ENCODE peak calls at places on chromosomes 1 and 21, in nine cellular contexts. R is thyroid gland; Q is heart right ventricle; D is GM06990; E is lung; F is choroid plexus epithelial cell; G is colonic mucosa; J is left lung; V is CD4-positive, alpha-beta T cell. O is an unnamed sample.

GRCh38 chr1:204975568-204976235 is 67.3 kb upstream of the CNTN2 start:
- DNase-seq in G (peak; percentile 56), D (no peak), Q (no peak), V (peak; percentile 33), J (no peak), E (peak; percentile 49), R (peak; percentile 54), F (peak; percentile 67), O (peak; percentile 67)

GRCh38 chr21:14119038-14119437 is 91.7 kb downstream of the LIPI start:
- DNase-seq in R (no peak), J (no peak), D (no peak), F (no peak), G (no peak), Q (no peak), V (no peak), E (no peak), O (no peak)

GRCh38 chr1:222627232-222627631 is 9.3 kb downstream of the MIA3 start:
- DNase-seq in R (no peak), J (no peak), F (peak; percentile 18), G (no peak), Q (no peak), D (no peak), V (no peak), E (no peak), O (no peak)

GRCh38 chr1:230286166-230286889 is 139.8 kb downstream of the PGBD5 start:
- DNase-seq in D (no peak), E (no peak), R (no peak), V (no peak), F (no peak), G (no peak), J (peak; percentile 56), Q (no peak), O (no peak)

GRCh38 chr1:165144757-165145397 is 211.6 kb downstream of the LMX1A start:
- DNase-seq in V (peak; percentile 4), E (peak; percentile 45), Q (no peak), G (peak; percentile 49), R (peak; percentile 72), J (no peak), D (no peak), F (peak; percentile 74), O (peak; percentile 52)

GRCh38 chr1:36199934-36200741 is 24.1 kb upstream of the THRAP3 start:
- DNase-seq in D (no peak), G (peak; percentile 36), V (no peak), F (peak; percentile 44), E (no peak), J (no peak), R (no peak), Q (no peak), O (no peak)

GRCh38 chr1:206422525-206422924 is 47.8 kb upstream of the IKBKE start:
- DNase-seq in J (no peak), Q (no peak), R (no peak), E (no peak), G (no peak), D (no peak), F (no peak), V (no peak), O (no peak)

GRCh38 chr1:230972855-230973271 is 5.8 kb downstream of the TTC13 start:
- DNase-seq in G (peak; percentile 43), E (no peak), Q (no peak), V (peak; percentile 52), F (no peak), J (no peak), D (peak; percentile 26), R (no peak), O (peak; percentile 81)

GRCh38 chr21:29080454-29080930 is 7.0 kb upstream of the CCT8 start:
- DNase-seq in E (no peak), D (no peak), R (no peak), J (no peak), G (no peak), F (peak; percentile 31), Q (no peak), V (no peak), O (peak; percentile 21)

GRCh38 chr1:84089470-84090261 is 54.4 kb upstream of the PRKACB start:
- DNase-seq in V (no peak), R (no peak), F (peak; percentile 84), Q (no peak), G (no peak), J (no peak), E (no peak), D (no peak), O (no peak)

GRCh38 chr1:243291287-243291686 is 35.4 kb downstream of the SDCCAG8 start:
- DNase-seq in Q (no peak), F (no peak), D (no peak), R (no peak), J (no peak), V (no peak), G (no peak), E (no peak), O (no peak)

GRCh38 chr1:234773936-234774677 is 164.1 kb upstream of the IRF2BP2 start:
- DNase-seq in R (no peak), V (no peak), J (no peak), E (no peak), D (no peak), G (peak; percentile 12), F (no peak), Q (no peak), O (no peak)

GRCh38 chr1:89910780-89911179 is 84.1 kb upstream of the ZNF326 start:
- DNase-seq in V (no peak), Q (no peak), F (peak; percentile 93), J (no peak), R (no peak), E (no peak), D (no peak), G (no peak), O (no peak)

GRCh38 chr1:232130815-232131474 is 499.0 kb downstream of the SIPA1L2 start:
- DNase-seq in Q (no peak), R (no peak), F (peak; percentile 23), J (no peak), G (no peak), V (no peak), E (no peak), D (no peak), O (no peak)

GRCh38 chr1:20212685-20213331 is 26.5 kb upstream of the PLA2G2C start:
- DNase-seq in F (peak; percentile 51), G (peak; percentile 78), E (peak; percentile 61), R (peak; percentile 96), Q (peak; percentile 66), J (peak; percentile 86), V (peak; percentile 41), D (peak; percentile 65), O (peak; percentile 76)

GRCh38 chr1:20219991-20220390 is 33.7 kb upstream of the PLA2G2C start:
- DNase-seq in G (no peak), Q (no peak), E (no peak), F (no peak), D (no peak), J (no peak), V (no peak), R (no peak), O (no peak)

GRCh38 chr1:20215716-20216115 is 29.4 kb upstream of the PLA2G2C start:
- DNase-seq in R (no peak), V (no peak), Q (no peak), J (no peak), F (no peak), G (no peak), D (no peak), E (no peak), O (no peak)

GRCh38 chr1:20212099-20212684 is 25.9 kb upstream of the PLA2G2C start:
- DNase-seq in D (no peak), F (no peak), Q (no peak), E (no peak), G (peak; percentile 34), R (no peak), J (no peak), V (no peak), O (no peak)

GRCh38 chr1:20216574-20216973 is 30.3 kb upstream of the PLA2G2C start:
- DNase-seq in Q (no peak), E (no peak), D (peak; percentile 12), V (no peak), F (peak; percentile 29), J (no peak), R (no peak), G (peak; percentile 36), O (peak; percentile 31)
- TF ChIP-seq CTCF in Q (no peak), E (no peak), D (peak; percentile 66), V (no peak), F (peak; percentile 55), J (no peak), R (no peak), G (peak; percentile 51), O (peak; percentile 52)

DNA sequence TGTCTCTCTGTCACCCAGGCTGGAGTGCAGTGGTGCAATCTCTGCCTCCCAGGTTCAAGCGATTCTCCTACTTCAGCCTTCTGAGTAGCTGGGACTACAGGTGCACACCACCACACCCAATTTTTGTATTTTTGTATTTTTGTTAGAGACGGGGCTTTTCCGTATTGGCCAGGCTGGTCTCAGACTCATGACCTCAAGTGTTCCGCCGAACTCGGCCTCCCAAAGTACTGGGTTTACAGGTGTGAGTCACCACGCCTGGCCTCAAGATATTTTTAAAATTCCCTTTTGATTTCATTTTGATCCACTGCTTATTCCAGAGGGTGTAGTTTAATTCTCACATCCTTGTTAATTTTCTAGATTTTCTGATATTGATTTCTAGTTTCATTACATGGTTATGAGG is 3.8 kb downstream of the IFI44L start:
- DNase-seq in Q (no peak), G (no peak), F (no peak), D (no peak), R (no peak), J (peak; percentile 29), E (no peak), V (no peak), O (no peak)
- TF ChIP-seq CTCF in Q (no peak), G (no peak), F (no peak), D (no peak), R (no peak), J (no peak), E (no peak), V (no peak), O (no peak)

GRCh38 chr1:12244078-12244477 is 14.2 kb downstream of the VPS13D start:
- DNase-seq in G (no peak), J (no peak), D (no peak), V (no peak), Q (no peak), F (peak; percentile 50), R (no peak), E (no peak), O (peak; percentile 31)
- TF ChIP-seq CTCF in G (no peak), J (peak; percentile 21), D (peak; percentile 42), V (peak; percentile 57), Q (peak; percentile 33), F (peak; percentile 71), R (no peak), E (peak; percentile 6), O (peak; percentile 54)

GRCh38 chr1:44547361-44547760 is 126.9 kb downstream of the TMEM53 start:
- DNase-seq in R (no peak), J (no peak), Q (no peak), G (no peak), V (no peak), D (no peak), E (no peak), F (no peak), O (no peak)

GRCh38 chr1:44547837-44548236 is 126.4 kb downstream of the TMEM53 start:
- DNase-seq in R (no peak), G (no peak), F (no peak), J (no peak), E (no peak), D (no peak), V (no peak), Q (no peak), O (no peak)

GRCh38 chr1:44544960-44545359 is 129.3 kb downstream of the TMEM53 start:
- DNase-seq in G (no peak), F (no peak), V (no peak), E (no peak), J (no peak), Q (no peak), D (no peak), R (no peak), O (no peak)

GRCh38 chr1:44545961-44546360 is 128.3 kb downstream of the TMEM53 start:
- DNase-seq in V (no peak), D (no peak), Q (no peak), R (no peak), E (no peak), F (no peak), G (no peak), J (no peak), O (no peak)

GRCh38 chr1:44546403-44547053 is 127.8 kb downstream of the TMEM53 start:
- DNase-seq in V (no peak), G (no peak), Q (no peak), F (no peak), J (no peak), D (no peak), R (no peak), E (no peak), O (no peak)
- TF ChIP-seq CTCF in V (no peak), G (no peak), Q (no peak), F (peak; percentile 1), J (no peak), D (peak; percentile 57), R (no peak), E (no peak), O (no peak)